ENCODE peak calls at places on chromosomes 2 and 18, in nine cellular contexts. O, Y, L, V, H, N, D, J and W are unnamed samples.

GRCh38 chr2:98372579-98372978 is 26.3 kb downstream of the CNGA3 start:
- DNase-seq in L (no peak), N (peak; percentile 8), H (no peak), J (no peak), V (no peak), D (no peak), O (no peak), Y (no peak), W (no peak)

GRCh38 chr18:61528961-61529360 is 195.7 kb downstream of the CDH20 start:
- DNase-seq in Y (no peak), V (no peak), N (no peak), H (no peak), D (no peak), L (no peak), J (no peak), O (no peak), W (no peak)

GRCh38 chr18:5237083-5237722 is 40.1 kb upstream of the AKAIN1 start:
- DNase-seq in V (no peak), J (no peak), L (peak; percentile 24), H (no peak), Y (peak; percentile 34), D (peak; percentile 34), O (peak; percentile 48), N (no peak), W (peak; percentile 30)

GRCh38 chr2:99881901-99882591 is 260.3 kb downstream of the AFF3 start:
- DNase-seq in V (peak; percentile 58), H (no peak), Y (peak; percentile 95), O (no peak), D (peak; percentile 13), J (no peak), L (peak; percentile 69), N (no peak), W (peak; percentile 60)

GRCh38 chr2:242002944-242003343 is 133.4 kb downstream of the RTP5 start:
- DNase-seq in H (peak; percentile 30), V (no peak), Y (no peak), D (no peak), N (no peak), O (no peak), J (no peak), L (no peak), W (no peak)

GRCh38 chr18:63260075-63260754 is 59.4 kb downstream of the BCL2 start:
- DNase-seq in N (no peak), D (no peak), L (no peak), O (peak; percentile 61), Y (no peak), V (peak; percentile 41), H (no peak), J (no peak), W (no peak)

GRCh38 chr2:215728504-215729065 is 284.8 kb downstream of the MREG start:
- DNase-seq in H (no peak), N (no peak), L (no peak), V (no peak), O (no peak), Y (peak; percentile 95), J (no peak), D (peak; percentile 93), W (peak; percentile 32)

GRCh38 chr2:237060518-237061312 is 25.0 kb upstream of the COPS8 start:
- DNase-seq in D (peak; percentile 80), N (no peak), H (peak; percentile 67), Y (peak; percentile 72), V (peak; percentile 65), O (no peak), L (peak; percentile 41), J (peak; percentile 33), W (peak; percentile 61)

GRCh38 chr18:57208056-57208455 is 61.2 kb downstream of the BOD1L2 start:
- DNase-seq in L (no peak), O (no peak), J (no peak), N (no peak), D (no peak), Y (no peak), H (no peak), V (peak; percentile 7), W (no peak)

GRCh38 chr18:27540126-27540525 is 355.0 kb upstream of the CHST9 start:
- DNase-seq in N (no peak), H (no peak), Y (no peak), O (no peak), L (no peak), J (no peak), V (no peak), D (no peak), W (no peak)